ENCODE peak calls at places on chromosome 4, in seven cellular contexts. L, J, P, B, K, W and I are unnamed samples.

GRCh38 chr4:159374749-159375535 is 272.1 kb downstream of the RAPGEF2 start:
- DNase-seq in L (no peak), J (peak), P (peak), B (peak), K (no peak), W (no peak), I (peak)

GRCh38 chr4:107183155-107183774 is 147.2 kb upstream of the DKK2 start:
- DNase-seq in L (peak), J (peak), P (peak), B (peak), K (peak), W (peak), I (peak)

GRCh38 chr4:11424000-11424399 is 4.7 kb downstream of the HS3ST1 start:
- DNase-seq in L (peak), J (peak), P (no peak), B (peak), K (no peak), W (peak), I (peak)

GRCh38 chr4:116866116-116866515 is 219.3 kb downstream of the TRAM1L1 start:
- DNase-seq in L (no peak), J (no peak), P (no peak), B (no peak), K (no peak), W (no peak), I (no peak)

GRCh38 chr4:20723019-20723418 is 22.8 kb downstream of the PACRGL start:
- DNase-seq in L (peak), J (no peak), P (peak), B (no peak), K (no peak), W (peak), I (peak)

GRCh38 chr4:70269674-70270073 is 27.3 kb downstream of the CSN3 start:
- DNase-seq in L (no peak), J (peak), P (no peak), B (no peak), K (peak), W (peak), I (peak)

GRCh38 chr4:26687728-26688127 is 103.8 kb downstream of the TBC1D19 start:
- DNase-seq in L (peak), J (peak), P (peak), B (peak), K (no peak), W (peak), I (peak)

GRCh38 chr4:141524116-141524515 is 112.3 kb upstream of the IL15 start:
- DNase-seq in L (peak), J (peak), P (peak), B (peak), K (no peak), W (peak), I (no peak)

GRCh38 chr4:146371812-146372211 is 149.9 kb downstream of the SLC10A7 start:
- DNase-seq in L (no peak), J (peak), P (no peak), B (no peak), K (no peak), W (no peak), I (no peak)

GRCh38 chr4:170035231-170035630 is 9.0 kb upstream of the MFAP3L start:
- DNase-seq in L (no peak), J (no peak), P (no peak), B (no peak), K (no peak), W (no peak), I (no peak)

GRCh38 chr4:98046665-98047064 is 96.6 kb downstream of the STPG2 start:
- DNase-seq in L (no peak), J (no peak), P (no peak), B (no peak), K (no peak), W (peak), I (no peak)

GRCh38 chr4:78610546-78611214 is 59.1 kb downstream of the ANXA3 start:
- DNase-seq in L (peak), J (peak), P (peak), B (peak), K (no peak), W (no peak), I (peak)

GRCh38 chr4:39770471-39770870 is 72.5 kb downstream of the UBE2K start:
- DNase-seq in L (no peak), J (no peak), P (no peak), B (no peak), K (no peak), W (no peak), I (no peak)

GRCh38 chr4:182536221-182536620 is 293.0 kb downstream of the TENM3 start:
- DNase-seq in L (no peak), J (no peak), P (no peak), B (no peak), K (no peak), W (no peak), I (no peak)

GRCh38 chr4:119027815-119028214 is 107.8 kb upstream of the MYOZ2 start:
- DNase-seq in L (no peak), J (no peak), P (no peak), B (no peak), K (no peak), W (no peak), I (no peak)

DNA sequence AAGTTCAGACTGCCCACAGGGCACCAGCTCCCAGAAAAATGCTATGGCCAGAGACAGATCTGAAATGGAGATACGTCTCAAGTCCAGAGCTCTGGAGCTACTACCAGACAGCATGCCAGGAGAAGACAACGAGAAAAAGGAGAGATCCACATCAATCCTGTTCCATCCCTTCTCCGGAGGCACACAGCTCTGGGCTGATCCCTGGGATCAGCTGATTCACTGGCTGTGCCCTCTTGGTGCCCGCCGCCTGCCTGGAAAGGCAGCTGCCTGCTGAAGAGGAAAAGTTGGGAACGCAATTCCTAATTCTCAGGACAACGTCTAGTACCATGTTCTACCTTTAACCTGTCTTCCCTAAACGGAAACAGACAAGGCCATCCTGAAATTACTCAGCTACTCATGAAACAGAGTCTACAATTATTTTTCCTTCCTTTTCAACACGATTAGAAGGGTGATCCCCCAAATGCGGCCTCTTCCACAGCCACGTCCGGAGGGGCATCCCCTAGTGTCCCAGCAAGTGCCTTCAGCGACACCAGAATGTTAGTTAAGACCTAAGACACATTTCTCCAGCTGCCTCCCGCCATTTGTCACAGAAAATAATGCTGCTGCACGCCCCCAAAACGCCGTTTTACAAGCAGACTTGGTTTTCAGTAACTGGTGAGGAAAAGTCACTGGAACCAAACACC is 2.4 kb downstream of the ZFYVE28 start:
- DNase-seq in L (no peak), J (no peak), P (no peak), B (no peak), K (no peak), W (no peak), I (no peak)
- H3K4me3 ChIP-seq in L (peak), J (peak), P (peak), B (no peak), K (peak), W (no peak), I (no peak)

DNA sequence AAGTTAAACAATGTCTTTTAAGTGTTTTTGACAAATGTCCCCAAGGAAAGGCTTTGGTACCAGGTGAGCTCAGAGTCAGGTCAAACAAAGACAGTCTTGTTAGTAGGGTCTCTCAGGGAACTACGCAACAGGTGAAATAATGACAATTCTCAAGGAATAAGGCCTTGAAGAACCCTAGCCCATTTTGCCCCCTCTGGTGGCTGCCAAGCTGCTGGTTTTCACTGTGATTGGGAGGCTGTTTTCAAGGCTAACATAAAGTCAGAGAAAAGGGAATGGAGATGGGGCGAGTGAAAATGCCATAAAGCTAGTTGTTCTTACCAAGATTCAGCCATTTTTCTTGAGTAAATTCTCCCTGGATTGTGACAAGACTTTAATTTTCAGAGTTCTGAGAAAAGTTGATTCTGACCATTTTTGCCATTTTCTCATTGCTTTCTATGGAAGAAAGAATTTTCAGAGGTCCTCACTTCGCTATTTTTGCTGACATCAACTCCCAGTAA is 58.7 kb downstream of the RWDD4 start:
- DNase-seq in L (peak), J (peak), P (no peak), B (no peak), K (no peak), W (peak), I (peak)
- TF ChIP-seq CTCF in L (peak), J (peak), P (peak), B (peak), K (peak), W (peak), I (peak)

DNA sequence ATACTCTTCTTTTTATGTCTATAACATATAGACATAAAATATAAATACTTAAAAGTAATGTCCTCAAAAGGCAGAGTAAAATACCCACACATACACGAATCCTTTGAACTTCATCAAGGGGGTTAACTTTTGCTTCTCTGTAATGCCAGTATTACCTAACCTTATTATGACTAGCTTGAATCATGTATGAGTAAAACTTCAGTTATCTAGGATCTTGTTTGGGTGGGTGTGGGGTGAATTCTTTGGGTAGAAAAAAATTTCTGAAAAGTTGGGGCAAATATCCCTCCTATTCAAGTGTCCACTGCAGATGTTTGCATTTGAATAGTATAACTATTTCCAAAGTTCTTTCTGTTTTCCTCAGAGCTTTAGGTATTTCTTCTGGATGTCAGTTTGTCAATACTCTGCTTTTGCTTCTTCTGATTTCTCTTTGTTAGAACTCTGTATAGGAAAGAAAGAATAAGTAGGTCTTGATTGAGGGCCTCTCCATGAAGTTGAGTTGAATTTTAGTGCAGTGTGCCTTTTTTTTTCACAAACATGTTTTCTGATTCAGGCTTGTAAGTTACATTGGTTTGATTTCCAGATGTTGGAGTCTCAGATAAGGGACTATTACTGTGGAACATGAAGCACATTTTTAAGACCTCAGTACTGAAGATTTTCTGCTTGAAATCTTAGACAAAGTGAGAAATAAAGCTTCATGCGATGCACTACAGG is 173.9 kb downstream of the ADGRL3 start:
- DNase-seq in L (peak), J (peak), P (no peak), B (peak), K (no peak), W (peak), I (peak)
- H3K4me3 ChIP-seq in L (no peak), J (no peak), P (no peak), B (no peak), K (no peak), W (no peak), I (no peak)

GRCh38 chr4:64718091-64718490 is 308.8 kb upstream of the TECRL start:
- DNase-seq in L (no peak), J (peak), P (no peak), B (no peak), K (no peak), W (peak), I (peak)

GRCh38 chr4:64715741-64716140 is 306.5 kb upstream of the TECRL start:
- DNase-seq in L (no peak), J (no peak), P (no peak), B (no peak), K (no peak), W (peak), I (no peak)

DNA sequence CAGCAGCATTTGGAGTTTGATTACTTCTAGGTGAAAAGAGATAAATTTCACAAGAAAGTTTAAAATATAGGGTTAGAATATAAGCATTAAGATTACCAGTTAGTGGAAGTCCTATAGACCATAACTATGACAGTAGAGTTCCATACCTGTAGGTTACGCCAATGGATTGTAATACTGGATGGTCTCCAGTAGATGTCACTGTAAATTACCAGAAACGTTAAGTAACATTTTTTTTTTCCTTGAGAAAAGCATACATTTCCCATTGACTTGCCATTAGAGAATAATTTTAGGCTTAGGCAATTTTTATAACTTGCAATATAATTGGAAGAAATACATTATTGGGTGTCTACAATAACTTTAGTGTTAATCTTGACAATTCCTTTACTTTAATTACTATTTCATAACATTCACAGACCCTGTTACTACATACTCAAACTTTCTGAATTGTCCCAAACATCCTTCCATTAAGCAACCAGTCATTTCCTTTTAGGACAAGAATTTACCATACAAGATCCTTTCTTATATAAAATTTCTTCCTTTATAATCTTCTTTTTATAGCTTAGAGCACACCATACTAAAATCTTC is 304.1 kb upstream of the TECRL start:
- DNase-seq in L (peak), J (peak), P (peak), B (peak), K (no peak), W (peak), I (peak)
- TF ChIP-seq CTCF in L (peak), J (peak), P (peak), B (peak), K (no peak), W (peak), I (peak)